ENCODE peak calls at places on chromosome 11, in ten cellular contexts. P is sigmoid colon; Y is astrocyte of the cerebellum; F is progenitor cell of endocrine pancreas; M is CD4-positive, alpha-beta T cell; T is cardiac muscle cell; X is CD14-positive monocyte; H is neural progenitor cell; L is endothelial cell; I is glutamatergic neuron. Z is an unnamed sample.

GRCh38 chr11:32704261-32704660 is 90.2 kb downstream of the CCDC73 start:
- DNase-seq in Y (no peak), P (no peak), F (no peak), M (no peak), T (no peak), I (no peak), X (no peak), L (no peak), H (no peak), Z (no peak)

GRCh38 chr11:926341-926916 is 759 bp downstream of the AP2A2 start:
- DNase-seq in H (peak), I (peak), X (no peak), F (no peak), P (no peak), T (peak), Y (no peak), L (peak), M (no peak), Z (peak)

GRCh38 chr11:115656684-115657083 is 152.5 kb upstream of the CADM1 start:
- DNase-seq in X (no peak), L (no peak), T (no peak), Y (no peak), M (no peak), F (no peak), H (no peak), P (no peak), I (no peak), Z (no peak)

GRCh38 chr11:86676533-86677154 is 4.2 kb upstream of the ME3 start:
- DNase-seq in F (no peak), T (peak), H (peak), L (peak), X (no peak), M (no peak), P (no peak), Y (no peak), I (no peak), Z (no peak)

GRCh38 chr11:125091247-125091876 is 20.1 kb downstream of the TMEM218 start:
- DNase-seq in F (no peak), P (peak), Y (peak), M (no peak), T (peak), H (peak), I (peak), L (peak), X (no peak), Z (no peak)

GRCh38 chr11:93000511-93001476 is 31.3 kb downstream of the MTNR1B start:
- DNase-seq in Y (no peak), M (no peak), L (no peak), X (no peak), I (no peak), F (no peak), T (no peak), H (no peak), P (no peak), Z (no peak)

GRCh38 chr11:19872526-19873135 is 160.0 kb downstream of the NAV2 start:
- DNase-seq in H (peak), I (no peak), L (no peak), T (no peak), M (no peak), F (no peak), X (no peak), Y (no peak), P (no peak), Z (no peak)

GRCh38 chr11:19435306-19435989 is 194.7 kb upstream of the E2F8 start:
- DNase-seq in T (no peak), F (no peak), H (no peak), L (no peak), X (no peak), P (no peak), I (no peak), M (no peak), Y (no peak), Z (no peak)

GRCh38 chr11:61401558-61401957 is 9.2 kb downstream of the TMEM216 start:
- DNase-seq in T (no peak), H (no peak), Y (no peak), L (no peak), X (no peak), P (no peak), M (no peak), I (no peak), F (no peak), Z (no peak)

GRCh38 chr11:114163231-114163631 is 103.7 kb downstream of the ZBTB16 start:
- DNase-seq in L (no peak), H (no peak), F (no peak), P (peak), M (no peak), Y (peak), I (no peak), T (no peak), X (no peak), Z (no peak)

GRCh38 chr11:70077411-70078094 is 564 bp upstream of the ANO1 start:
- DNase-seq in X (peak), L (no peak), I (no peak), F (no peak), M (no peak), H (no peak), Y (no peak), P (peak), T (no peak), Z (no peak)

GRCh38 chr11:7485136-7485853 is at the start of gene OLFML1:
- DNase-seq in M (no peak), I (no peak), X (no peak), L (no peak), P (no peak), F (no peak), T (no peak), Y (no peak), H (no peak), Z (peak)

GRCh38 chr11:112620621-112621394 is 340.4 kb upstream of the NCAM1 start:
- DNase-seq in F (no peak), L (no peak), T (no peak), H (no peak), P (no peak), I (no peak), M (no peak), Y (no peak), X (peak), Z (no peak)

GRCh38 chr11:17197431-17197898 is 10.3 kb downstream of the PIK3C2A start:
- DNase-seq in M (no peak), X (no peak), Y (no peak), H (no peak), L (no peak), I (no peak), P (no peak), T (no peak), F (no peak), Z (no peak)

GRCh38 chr11:14376920-14377319 is 17.9 kb upstream of the RRAS2 start:
- DNase-seq in T (no peak), Y (no peak), F (no peak), I (no peak), P (no peak), X (no peak), H (no peak), L (no peak), M (no peak), Z (no peak)

GRCh38 chr11:14373941-14374646 is 15.1 kb upstream of the RRAS2 start:
- DNase-seq in X (no peak), L (no peak), F (no peak), P (peak), I (no peak), M (no peak), H (no peak), Y (peak), T (no peak), Z (peak)

GRCh38 chr11:14378171-14378570 is 19.2 kb upstream of the RRAS2 start:
- DNase-seq in F (no peak), H (no peak), L (no peak), X (no peak), M (no peak), P (no peak), I (no peak), Y (no peak), T (no peak), Z (no peak)

GRCh38 chr11:14372011-14372410 is 13.0 kb upstream of the RRAS2 start:
- DNase-seq in M (no peak), I (no peak), H (no peak), X (no peak), Y (no peak), P (no peak), L (no peak), F (no peak), T (no peak), Z (no peak)

GRCh38 chr11:14374922-14375630 is 16.1 kb upstream of the RRAS2 start:
- DNase-seq in M (no peak), T (no peak), H (peak), P (no peak), L (no peak), Y (no peak), F (no peak), X (no peak), I (no peak), Z (no peak)
- TF ChIP-seq CTCF in M (no peak), T (peak), H (peak), P (no peak), L (peak), Y (peak), F (peak), X (no peak), I (peak), Z (peak)

GRCh38 chr11:76918941-76919386 is 58.2 kb downstream of the ACER3 start:
- DNase-seq in Y (peak), T (peak), I (no peak), L (no peak), M (no peak), X (no peak), F (no peak), P (no peak), H (peak), Z (no peak)
- TF ChIP-seq CTCF in Y (peak), T (peak), I (peak), L (peak), M (peak), X (no peak), F (peak), P (peak), H (peak), Z (peak)

DNA sequence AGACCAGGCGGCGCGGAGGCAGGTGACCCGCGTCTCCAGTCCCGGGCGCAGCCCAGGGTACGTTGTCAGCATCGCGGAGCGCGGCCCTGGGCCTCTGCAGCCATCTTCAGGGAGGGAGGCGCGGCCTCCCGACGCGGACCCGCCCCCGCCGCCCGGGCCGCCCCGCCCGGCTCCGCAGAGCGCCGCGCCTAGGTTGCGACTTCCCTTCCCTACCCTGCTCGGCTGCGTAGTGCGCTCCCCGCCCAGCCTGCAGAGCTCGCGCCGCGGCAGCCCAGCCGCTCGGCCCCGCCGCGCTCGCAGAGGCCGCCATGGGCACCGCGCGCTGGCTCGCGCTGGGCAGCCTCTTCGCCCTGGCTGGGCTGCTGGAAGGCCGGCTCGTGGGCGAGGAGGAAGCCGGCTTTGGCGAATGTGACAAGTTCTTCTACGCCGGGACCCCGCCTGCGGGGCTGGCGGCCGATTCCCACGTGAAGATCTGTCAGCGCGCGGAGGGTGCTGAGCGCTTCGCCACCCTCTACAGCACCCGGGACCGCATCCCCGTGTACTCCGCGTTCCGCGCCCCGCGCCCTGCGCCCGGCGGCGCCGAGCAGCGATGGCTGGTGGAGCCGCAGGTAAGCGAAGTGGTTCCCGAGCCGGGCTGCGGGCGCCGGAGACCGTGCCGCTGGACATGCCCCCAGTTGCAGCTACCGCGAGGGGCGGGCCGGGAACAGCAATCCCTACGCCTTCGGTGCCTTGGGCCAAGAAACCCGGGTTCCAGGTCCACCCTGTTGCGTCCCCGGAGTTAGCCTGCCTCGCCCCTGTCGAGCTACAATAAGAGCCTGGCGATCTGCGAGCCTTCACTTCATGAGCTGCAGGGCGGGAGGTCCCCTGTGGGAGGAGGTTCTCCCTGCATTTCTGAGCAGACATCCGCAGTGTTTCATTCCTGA is at the start of gene ENDOD1:
- DNase-seq in Y (peak), P (peak), H (peak), M (peak), I (peak), F (peak), X (peak), T (peak), L (peak), Z (peak)
- TF ChIP-seq CTCF in Y (peak), P (no peak), H (no peak), M (no peak), I (no peak), F (peak), X (no peak), T (peak), L (no peak), Z (no peak)

GRCh38 chr11:36011574-36011973 is 67.7 kb downstream of the LDLRAD3 start:
- DNase-seq in L (no peak), T (no peak), I (no peak), Y (no peak), P (no peak), H (no peak), M (no peak), F (no peak), X (no peak), Z (no peak)
- TF ChIP-seq CTCF in L (no peak), T (no peak), I (no peak), Y (no peak), P (no peak), H (no peak), M (no peak), F (no peak), X (no peak), Z (no peak)